ENCODE peak calls at places on chromosomes 11 and 22, in six cellular contexts. R is A549, L is suprapubic skin, G is heart left ventricle, X is transverse colon, V is tibial artery. F is an unnamed sample.

GRCh38 chr11:91935120-91935519 is 289.5 kb upstream of the FAT3 start:
- DNase-seq in R (no peak), L (no peak), G (no peak), X (no peak), V (no peak), F (no peak)

GRCh38 chr11:75162954-75163353 is 12.0 kb downstream of the SLCO2B1 start:
- DNase-seq in R (no peak), L (no peak), G (no peak), X (no peak), V (no peak), F (no peak)

GRCh38 chr22:50673231-50674126 is 856 bp downstream of the SHANK3 start:
- DNase-seq in R (no peak), L (no peak), G (no peak), X (no peak), V (no peak), F (peak; percentile 67)

GRCh38 chr11:70608568-70609314 is 210.4 kb downstream of the CTTN start:
- DNase-seq in R (no peak), L (no peak), G (no peak), X (no peak), V (no peak), F (no peak)

GRCh38 chr22:23496445-23496833 is 83.7 kb downstream of the IGLL1 start:
- DNase-seq in R (no peak), L (no peak), G (no peak), X (no peak), V (no peak), F (no peak)

GRCh38 chr11:62694455-62695167 is 5.3 kb upstream of the LRRN4CL start:
- DNase-seq in R (peak; percentile 68), L (no peak), G (peak; percentile 84), X (peak; percentile 85), V (peak; percentile 86), F (peak; percentile 82)

GRCh38 chr11:70038034-70038834 is 39.9 kb upstream of the ANO1 start:
- DNase-seq in R (no peak), L (peak; percentile 47), G (no peak), X (no peak), V (no peak), F (peak; percentile 50)

GRCh38 chr11:111417011-111417765 is 38.1 kb upstream of the POU2AF1 start:
- DNase-seq in R (no peak), L (no peak), G (no peak), X (no peak), V (no peak), F (no peak)

GRCh38 chr22:30290679-30291333 is 1.5 kb upstream of the CASTOR1 start:
- DNase-seq in R (no peak), L (peak; percentile 92), G (peak; percentile 95), X (peak; percentile 74), V (peak; percentile 94), F (peak; percentile 91)
- H3K4me3 ChIP-seq in R (no peak overlapping the region), L (peak overlapping the region; percentile 88), G (no peak overlapping the region), X (no peak overlapping the region), V (no peak overlapping the region), F (peak overlapping the region; percentile 95)

DNA sequence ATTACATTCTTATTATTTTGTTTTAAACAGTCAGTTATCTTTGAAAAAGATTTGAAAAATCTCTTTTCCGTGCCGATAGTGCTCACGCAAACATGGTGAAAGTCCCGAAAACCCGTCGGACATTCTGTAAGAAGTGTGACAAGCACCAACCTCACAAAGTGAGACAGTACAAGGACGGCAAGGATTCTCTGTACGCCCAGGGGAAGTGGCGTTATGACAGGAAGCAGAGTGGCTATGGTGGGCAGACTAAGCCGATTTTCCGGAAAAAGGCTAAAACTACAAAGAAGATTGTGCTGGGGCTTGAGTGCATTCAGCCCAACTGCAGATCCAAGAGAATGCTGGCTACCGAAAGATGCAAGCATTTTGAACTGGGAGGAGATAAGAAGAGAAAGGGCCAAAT is 28.7 kb upstream of the CTSD start:
- DNase-seq in R (no peak), L (peak; percentile 52), G (no peak), X (no peak), V (no peak), F (no peak)
- TF ChIP-seq CTCF in R (no peak), L (no peak), G (no peak), X (no peak), V (no peak), F (no peak)

GRCh38 chr22:46286941-46287872 is 9.5 kb upstream of the GTSE1 start:
- DNase-seq in R (no peak), L (no peak), G (no peak), X (no peak), V (peak; percentile 56), F (no peak)
- H3K4me3 ChIP-seq in R (no peak overlapping the region), L (no peak overlapping the region), G (peak overlapping the region; percentile 23), X (no peak overlapping the region), V (no peak overlapping the region), F (no peak overlapping the region)

DNA sequence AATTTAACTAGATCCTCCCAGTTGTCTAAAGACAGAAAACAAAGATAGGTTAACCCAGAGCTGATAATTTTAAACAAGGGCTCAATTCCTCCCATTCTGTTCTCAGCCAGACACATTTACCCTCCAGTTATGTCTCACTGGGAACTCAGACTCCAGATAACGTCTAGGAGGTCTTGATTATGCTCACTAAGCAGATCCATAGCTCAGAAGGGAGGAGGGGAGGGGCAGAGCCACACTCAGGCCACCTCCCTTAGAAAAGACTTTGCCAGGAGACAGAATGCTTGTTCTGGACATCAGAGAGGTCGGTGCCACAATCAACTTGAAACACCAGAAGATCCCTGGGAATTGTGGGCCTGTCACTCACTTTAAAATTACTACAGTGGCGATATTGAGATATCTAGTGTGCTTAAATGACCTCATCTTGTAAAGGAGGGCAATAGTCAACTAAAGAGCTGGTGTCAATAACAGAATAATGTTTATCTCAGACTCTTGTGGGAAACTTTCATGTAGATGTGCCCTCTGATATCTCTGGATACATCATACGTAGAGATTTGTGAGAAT is 29.8 kb upstream of the SLC25A1 start:
- DNase-seq in R (no peak), L (no peak), G (no peak), X (no peak), V (no peak), F (no peak)
- TF ChIP-seq CTCF in R (no peak), L (no peak), G (no peak), X (no peak), V (no peak), F (no peak)

DNA sequence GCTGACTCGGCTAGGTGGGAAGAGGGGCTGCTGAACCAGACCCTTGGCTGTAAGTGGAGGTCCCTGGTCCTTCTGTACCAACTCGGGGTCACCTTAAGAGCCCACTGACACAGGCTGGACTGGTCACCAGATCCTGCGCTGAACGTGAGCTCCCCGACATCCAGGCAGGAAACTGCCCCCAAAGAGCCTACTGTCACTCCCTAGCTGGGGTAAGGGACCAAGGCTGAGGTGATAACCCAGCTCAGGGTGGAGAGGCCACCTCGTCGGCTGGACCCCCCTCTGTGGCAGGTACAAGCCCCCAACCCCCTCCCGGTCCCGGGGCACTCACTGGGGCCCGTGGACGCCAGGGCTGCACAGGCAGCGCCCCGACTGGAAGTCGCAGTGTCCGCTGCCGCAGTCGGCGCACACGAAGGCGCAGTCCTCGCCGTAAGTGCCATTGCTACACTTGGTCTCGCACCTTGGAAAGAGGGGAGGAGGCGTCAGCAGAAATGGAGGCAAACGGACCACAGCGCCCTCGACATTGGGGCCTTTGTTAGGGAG is 7.5 kb downstream of the SCARF2 start:
- DNase-seq in R (no peak), L (peak; percentile 78), G (no peak), X (no peak), V (peak; percentile 63), F (no peak)
- H3K4me3 ChIP-seq in R (peak overlapping the region; percentile 41), L (peak overlapping the region; percentile 43), G (no peak overlapping the region), X (no peak overlapping the region), V (no peak overlapping the region), F (peak overlapping the region; percentile 59)

GRCh38 chr11:86363424-86363823 is 11.3 kb upstream of the CCDC81 start:
- DNase-seq in R (no peak), L (no peak), G (no peak), X (no peak), V (no peak), F (no peak)

GRCh38 chr11:86355256-86355655 is 19.4 kb upstream of the CCDC81 start:
- DNase-seq in R (no peak), L (no peak), G (no peak), X (no peak), V (no peak), F (no peak)

GRCh38 chr11:86365566-86365965 is 9.1 kb upstream of the CCDC81 start:
- DNase-seq in R (no peak), L (no peak), G (no peak), X (no peak), V (no peak), F (no peak)

GRCh38 chr11:86358720-86359119 is 16.0 kb upstream of the CCDC81 start:
- DNase-seq in R (no peak), L (no peak), G (no peak), X (no peak), V (no peak), F (no peak)

GRCh38 chr11:86360775-86361395 is 13.8 kb upstream of the CCDC81 start:
- DNase-seq in R (peak; percentile 41), L (no peak), G (no peak), X (no peak), V (no peak), F (no peak)
- TF ChIP-seq CTCF in R (peak; percentile 76), L (no peak), G (peak; percentile 30), X (no peak), V (peak; percentile 32), F (no peak)

GRCh38 chr11:112922606-112923005 is 38.6 kb upstream of the NCAM1 start:
- DNase-seq in R (no peak), L (no peak), G (no peak), X (no peak), V (no peak), F (no peak)
- H3K4me3 ChIP-seq in R (no peak overlapping the region), L (no peak overlapping the region), G (no peak overlapping the region), X (no peak overlapping the region), V (no peak overlapping the region), F (no peak overlapping the region)

DNA sequence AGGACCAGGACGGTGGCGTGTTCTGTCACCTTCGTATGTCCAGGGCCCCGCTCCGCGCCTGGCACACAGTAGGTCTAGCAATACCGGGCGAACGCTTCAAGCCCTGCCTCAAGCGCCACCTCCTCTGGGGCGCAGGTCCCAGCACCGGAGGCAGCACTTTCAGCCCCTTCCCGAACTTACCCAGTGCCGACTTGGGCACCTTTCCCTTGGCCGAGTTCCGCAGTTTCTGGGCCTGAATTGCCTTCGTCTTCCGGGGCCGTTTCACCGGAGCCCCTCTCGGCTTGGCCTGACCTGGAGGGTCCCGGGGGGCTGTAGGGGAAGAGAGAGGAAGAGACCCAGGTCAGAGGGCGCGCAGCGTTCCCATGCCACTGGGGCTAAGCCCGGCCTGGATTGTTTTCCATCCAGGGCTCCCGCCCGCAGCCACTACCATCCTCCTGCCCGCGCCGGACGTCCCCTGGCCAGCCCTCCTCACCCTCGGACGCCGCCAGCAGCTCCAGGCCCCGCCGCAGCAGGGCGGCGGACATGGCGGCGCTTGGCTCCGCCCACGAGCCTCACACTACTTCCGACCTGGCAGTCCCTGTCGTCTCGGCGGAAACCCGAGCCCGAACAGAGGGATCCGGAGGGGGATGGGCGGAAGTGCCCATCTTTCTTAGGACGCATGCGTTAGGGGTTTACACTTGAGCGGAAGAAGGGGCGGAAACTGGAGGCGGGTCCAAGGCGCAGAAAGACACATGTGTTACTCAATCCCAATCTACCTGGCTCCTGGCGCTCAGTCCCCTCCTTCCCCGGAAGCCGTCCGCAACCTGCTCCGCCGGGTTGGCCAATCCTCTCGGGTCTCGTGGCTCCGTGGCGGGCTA is at the start of gene RPS19BP1:
- DNase-seq in R (peak; percentile 85), L (peak; percentile 100), G (peak; percentile 99), X (peak; percentile 100), V (peak; percentile 100), F (peak; percentile 99)
- TF ChIP-seq CTCF in R (no peak), L (no peak), G (no peak), X (no peak), V (no peak), F (no peak)

F was measured in coronary artery.